ENCODE peak calls at places on chromosome 5, in four cellular contexts. H is K562, M is HepG2, F is GM12878. K is an unnamed sample.
A peak's percentile ranks its signal among the peaks of the same experiment; 100 is the strongest.

GRCh38 chr5:179211631-179212030 is 133.6 kb downstream of the ADAMTS2 start:
- DNase-seq in H (no peak), M (no peak), F (no peak), K (no peak)

GRCh38 chr5:107217721-107218130 is 453.0 kb downstream of the EFNA5 start:
- DNase-seq in H (no peak), M (no peak), F (no peak), K (no peak)

GRCh38 chr5:141513627-141514329 is 24.9 kb downstream of the PCDHGC5 start:
- DNase-seq in H (no peak), M (no peak), F (peak; percentile 75), K (no peak)

GRCh38 chr5:73189816-73190451 is 16.9 kb downstream of the TMEM174 start:
- DNase-seq in H (no peak), M (no peak), F (no peak), K (no peak)

GRCh38 chr5:102903074-102903871 is 148.2 kb downstream of the PAM start:
- DNase-seq in H (no peak), M (no peak), F (no peak), K (no peak)

GRCh38 chr5:96259211-96259772 is 173.8 kb downstream of the PCSK1 start:
- DNase-seq in H (no peak), M (peak; percentile 11), F (peak; percentile 8), K (peak; percentile 61)

GRCh38 chr5:77168187-77168883 is 42.1 kb upstream of the PDE8B start:
- DNase-seq in H (no peak), M (no peak), F (no peak), K (peak; percentile 50)

GRCh38 chr5:11719888-11720481 is 184.3 kb downstream of the CTNND2 start:
- DNase-seq in H (no peak), M (peak; percentile 48), F (no peak), K (no peak)

GRCh38 chr5:89255845-89256463 is 373.0 kb upstream of the MEF2C start:
- DNase-seq in H (peak; percentile 67), M (no peak), F (no peak), K (peak; percentile 3)

GRCh38 chr5:173554989-173555705 is 61.3 kb downstream of the BOD1 start:
- DNase-seq in H (no peak), M (peak; percentile 9), F (no peak), K (no peak)

GRCh38 chr5:170362102-170362501 is 27.1 kb downstream of the KCNMB1 start:
- DNase-seq in H (no peak), M (no peak), F (no peak), K (no peak)

GRCh38 chr5:59799668-59800374 is 93.7 kb downstream of the PDE4D start:
- DNase-seq in H (peak; percentile 24), M (peak; percentile 7), F (peak; percentile 24), K (peak; percentile 29)

GRCh38 chr5:107524111-107524510 is 146.6 kb downstream of the EFNA5 start:
- DNase-seq in H (no peak), M (no peak), F (no peak), K (no peak)

GRCh38 chr5:132500931-132501628 is 10.5 kb upstream of the IRF1 start:
- DNase-seq in H (peak; percentile 94), M (peak; percentile 87), F (no peak), K (peak; percentile 71)

GRCh38 chr5:90529939-90530677 is 724 bp upstream of the LYSMD3 start:
- DNase-seq in H (peak; percentile 58), M (peak; percentile 67), F (peak; percentile 51), K (peak; percentile 78)

GRCh38 chr5:178940569-178941360 is at the start of gene ZNF454:
- DNase-seq in H (no peak), M (no peak), F (no peak), K (no peak)

GRCh38 chr5:79396265-79396664 is 117.7 kb downstream of the HOMER1 start:
- DNase-seq in H (no peak), M (no peak), F (no peak), K (no peak)

GRCh38 chr5:9062873-9063272 is 483.0 kb downstream of the SEMA5A start:
- DNase-seq in H (no peak), M (no peak), F (peak; percentile 31), K (no peak)

GRCh38 chr5:1111727-1112289 is at the start of gene SLC12A7:
- DNase-seq in H (peak; percentile 91), M (no peak), F (no peak), K (peak; percentile 38)

GRCh38 chr5:175460126-175460525 is 16.1 kb upstream of the DRD1 start:
- DNase-seq in H (no peak), M (no peak), F (no peak), K (peak; percentile 35)

GRCh38 chr5:40823459-40823858 is 11.6 kb downstream of the RPL37 start:
- DNase-seq in H (no peak), M (no peak), F (no peak), K (no peak)

GRCh38 chr5:29614202-29614601 is 1579.3 kb upstream of the CDH6 start:
- DNase-seq in H (no peak), M (no peak), F (no peak), K (no peak)

GRCh38 chr5:136070486-136071285 is 41.9 kb downstream of the TGFBI start:
- DNase-seq in H (no peak), M (no peak), F (no peak), K (no peak)

GRCh38 chr5:9624196-9624947 is 5.8 kb downstream of the TAS2R1 start:
- DNase-seq in H (no peak), M (no peak), F (no peak), K (no peak)

GRCh38 chr5:171711631-171712030 is 74.0 kb upstream of the SMIM23 start:
- DNase-seq in H (no peak), M (no peak), F (no peak), K (no peak)

GRCh38 chr5:19987594-19988345 is at the start of gene CDH18:
- DNase-seq in H (no peak), M (no peak), F (no peak), K (peak; percentile 22)

GRCh38 chr5:149456597-149457392 is 77.7 kb upstream of the IL17B start:
- DNase-seq in H (peak; percentile 79), M (no peak), F (no peak), K (no peak)

GRCh38 chr5:150142800-150143724 is 12.6 kb downstream of the PDGFRB start:
- DNase-seq in H (peak; percentile 62), M (peak; percentile 91), F (no peak), K (peak; percentile 85)

GRCh38 chr5:137320056-137321045 is 178.8 kb downstream of the SPOCK1 start:
- DNase-seq in H (peak; percentile 43), M (peak; percentile 24), F (no peak), K (peak; percentile 64)

GRCh38 chr5:117604845-117605244 is 1030.2 kb upstream of the SEMA6A start:
- DNase-seq in H (no peak), M (no peak), F (no peak), K (no peak)

GRCh38 chr5:102865510-102866314 is 110.6 kb downstream of the PAM start:
- DNase-seq in H (no peak), M (no peak), F (peak; percentile 9), K (peak; percentile 17)

GRCh38 chr5:9188131-9188530 is 357.7 kb downstream of the SEMA5A start:
- DNase-seq in H (no peak), M (no peak), F (no peak), K (no peak)

GRCh38 chr5:119451561-119451960 is 736 bp upstream of the HSD17B4 start:
- DNase-seq in H (peak; percentile 18), M (no peak), F (no peak), K (peak; percentile 4)

GRCh38 chr5:119452060-119452372 is 281 bp upstream of the HSD17B4 start:
- DNase-seq in H (no peak), M (no peak), F (no peak), K (no peak)

GRCh38 chr5:119454171-119454570 is 1.9 kb downstream of the HSD17B4 start:
- DNase-seq in H (no peak), M (peak; percentile 34), F (no peak), K (no peak)

GRCh38 chr5:119453045-119453383 is 717 bp downstream of the HSD17B4 start:
- DNase-seq in H (peak; percentile 12), M (no peak), F (no peak), K (peak; percentile 14)

GRCh38 chr5:119452373-119453044 is at the start of gene HSD17B4:
- DNase-seq in H (peak; percentile 77), M (peak; percentile 90), F (peak; percentile 58), K (peak; percentile 95)
- TF ChIP-seq POLR2A in H (peak; percentile 90), M (peak; percentile 79), F (peak; percentile 86), K (peak; percentile 78)

GRCh38 chr5:68749648-68750047 is 344.2 kb upstream of the SLC30A5 start:
- DNase-seq in H (no peak), M (no peak), F (no peak), K (no peak)
- TF ChIP-seq CEBPB in H (peak; percentile 80), M (no peak), F (no peak), K (peak; percentile 17)

DNA sequence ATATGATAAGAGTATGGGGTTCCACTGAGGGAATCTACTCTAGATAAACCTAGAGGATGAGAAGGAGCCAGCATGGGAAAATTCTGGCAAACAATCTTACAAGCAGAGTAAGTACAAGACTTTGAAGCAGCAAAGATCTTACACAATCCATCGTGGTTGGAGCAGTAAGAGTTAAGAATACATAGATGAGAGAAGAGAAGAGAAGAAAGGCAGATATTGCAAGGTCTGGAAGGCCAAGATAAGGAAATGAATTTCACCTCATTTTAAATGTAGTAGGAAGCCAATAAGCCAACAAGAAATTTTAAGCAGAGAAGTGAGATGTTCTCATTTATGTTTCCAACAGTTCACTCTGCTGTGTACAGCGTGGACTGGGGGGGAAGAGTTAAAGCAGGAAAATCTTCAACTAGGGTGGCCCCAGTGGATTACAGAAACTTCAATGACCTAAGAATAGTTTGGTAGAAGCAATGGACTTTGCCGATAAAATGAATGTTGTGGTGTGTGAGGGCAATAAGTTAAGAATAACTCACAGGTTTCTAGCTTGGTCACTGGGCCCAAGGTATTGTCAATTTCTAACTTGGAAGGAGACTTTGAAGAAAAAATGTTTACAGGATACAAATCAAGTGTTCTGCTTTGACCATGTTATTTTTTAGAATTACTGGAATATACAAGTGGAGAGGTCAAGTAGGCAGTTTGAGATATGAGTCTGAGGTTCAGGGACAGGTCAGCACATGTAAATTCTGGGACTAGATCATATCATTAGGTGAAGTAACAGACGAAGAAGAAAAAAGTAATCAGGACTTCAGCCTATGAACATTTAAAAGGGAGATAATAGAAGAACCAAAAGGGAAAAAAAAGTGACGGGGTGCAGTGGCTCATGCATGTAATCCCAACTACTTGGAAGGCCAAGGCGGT is 12.1 kb upstream of the ISOC1 start:
- DNase-seq in H (peak; percentile 24), M (no peak), F (no peak), K (no peak)
- TF ChIP-seq MYC in H (peak; percentile 38), M (no peak), F (no peak), K (no peak)

DNA sequence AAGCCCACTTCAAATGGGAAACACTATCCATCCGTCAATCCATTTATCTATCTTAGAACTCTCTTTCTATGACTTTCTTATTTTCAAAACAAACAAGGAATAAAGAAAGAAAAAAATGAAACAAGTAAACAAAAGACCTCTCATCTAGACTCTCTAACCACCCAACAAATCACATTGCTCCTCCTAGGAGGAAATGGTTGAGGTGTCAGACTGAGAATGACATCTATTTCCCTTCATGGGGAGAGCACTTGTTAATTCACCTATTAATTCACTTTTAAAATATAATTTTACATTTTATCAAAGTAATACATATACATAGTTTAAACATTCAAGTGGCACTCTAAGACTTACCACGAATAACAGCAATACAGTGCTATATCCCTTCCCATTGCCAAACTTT is 2.4 kb upstream of the IL31RA start:
- DNase-seq in H (no peak), M (no peak), F (no peak), K (no peak)
- TF ChIP-seq POLR2A in H (no peak), M (no peak), F (no peak), K (no peak)

GRCh38 chr5:17302138-17302537 is 84.7 kb downstream of the BASP1 start:
- DNase-seq in H (no peak), M (no peak), F (no peak), K (peak; percentile 28)
- TF ChIP-seq CEBPB in H (no peak), M (no peak), F (no peak), K (no peak)